ENCODE peak calls at places on chromosomes 3 and 15, in ten cellular contexts. One of them, this sample, is unnamed.

GRCh38 chr3:9826815-9827574 is 16.8 kb downstream of the RPUSD3 start:
- DNase-seq in upper lobe of left lung: no peak
- DNase-seq in HCT116: no peak
- DNase-seq in stomach: no peak
- DNase-seq in A549: peak; percentile 69
- DNase-seq in sigmoid colon: peak; percentile 48
- DNase-seq in heart left ventricle: no peak
- DNase-seq in transverse colon: peak; percentile 25
- DNase-seq in spleen: no peak
- DNase-seq in IMR-90: no peak
- DNase-seq in this sample: no peak

GRCh38 chr3:111472556-111472955 is 69.4 kb upstream of the CD96 start:
- DNase-seq in upper lobe of left lung: no peak
- DNase-seq in HCT116: no peak
- DNase-seq in stomach: no peak
- DNase-seq in A549: no peak
- DNase-seq in sigmoid colon: no peak
- DNase-seq in heart left ventricle: no peak
- DNase-seq in transverse colon: no peak
- DNase-seq in spleen: no peak
- DNase-seq in IMR-90: no peak
- DNase-seq in this sample: no peak

GRCh38 chr15:70504305-70504951 is 258.9 kb downstream of the UACA start:
- DNase-seq in upper lobe of left lung: no peak
- DNase-seq in HCT116: no peak
- DNase-seq in stomach: peak; percentile 47
- DNase-seq in A549: peak; percentile 73
- DNase-seq in sigmoid colon: peak; percentile 83
- DNase-seq in heart left ventricle: peak; percentile 83
- DNase-seq in transverse colon: peak; percentile 65
- DNase-seq in spleen: peak; percentile 92
- DNase-seq in IMR-90: peak; percentile 55
- DNase-seq in this sample: no peak

GRCh38 chr15:58444658-58445332 is 13.0 kb downstream of the LIPC start:
- DNase-seq in upper lobe of left lung: peak; percentile 63
- DNase-seq in HCT116: no peak
- DNase-seq in stomach: no peak
- DNase-seq in A549: no peak
- DNase-seq in sigmoid colon: no peak
- DNase-seq in heart left ventricle: no peak
- DNase-seq in transverse colon: no peak
- DNase-seq in spleen: no peak
- DNase-seq in IMR-90: no peak
- DNase-seq in this sample: no peak

GRCh38 chr3:23776352-23776891 is 29.3 kb upstream of the UBE2E1 start:
- DNase-seq in upper lobe of left lung: no peak
- DNase-seq in HCT116: no peak
- DNase-seq in stomach: no peak
- DNase-seq in A549: no peak
- DNase-seq in sigmoid colon: no peak
- DNase-seq in heart left ventricle: no peak
- DNase-seq in transverse colon: no peak
- DNase-seq in spleen: no peak
- DNase-seq in IMR-90: peak; percentile 81
- DNase-seq in this sample: no peak

GRCh38 chr3:156341324-156341723 is 213.6 kb downstream of the SSR3 start:
- DNase-seq in upper lobe of left lung: no peak
- DNase-seq in HCT116: no peak
- DNase-seq in stomach: no peak
- DNase-seq in A549: no peak
- DNase-seq in sigmoid colon: no peak
- DNase-seq in heart left ventricle: no peak
- DNase-seq in transverse colon: no peak
- DNase-seq in spleen: no peak
- DNase-seq in IMR-90: no peak
- DNase-seq in this sample: no peak

GRCh38 chr3:163491714-163492113 is 1586.6 kb downstream of the SI start:
- DNase-seq in upper lobe of left lung: no peak
- DNase-seq in HCT116: no peak
- DNase-seq in stomach: no peak
- DNase-seq in A549: no peak
- DNase-seq in sigmoid colon: no peak
- DNase-seq in heart left ventricle: no peak
- DNase-seq in transverse colon: no peak
- DNase-seq in spleen: no peak
- DNase-seq in IMR-90: no peak
- DNase-seq in this sample: no peak

GRCh38 chr15:98720577-98720976 is 72.2 kb downstream of the IGF1R start:
- DNase-seq in upper lobe of left lung: no peak
- DNase-seq in HCT116: no peak
- DNase-seq in stomach: no peak
- DNase-seq in A549: no peak
- DNase-seq in sigmoid colon: no peak
- DNase-seq in heart left ventricle: no peak
- DNase-seq in transverse colon: no peak
- DNase-seq in spleen: no peak
- DNase-seq in IMR-90: no peak
- DNase-seq in this sample: no peak

GRCh38 chr3:111616417-111617105 is 21.4 kb upstream of the ZBED2 start:
- DNase-seq in upper lobe of left lung: peak; percentile 33
- DNase-seq in HCT116: no peak
- DNase-seq in stomach: no peak
- DNase-seq in A549: peak; percentile 59
- DNase-seq in sigmoid colon: no peak
- DNase-seq in heart left ventricle: no peak
- DNase-seq in transverse colon: peak; percentile 13
- DNase-seq in spleen: peak; percentile 81
- DNase-seq in IMR-90: peak; percentile 18
- DNase-seq in this sample: no peak

GRCh38 chr15:43184407-43185160 is 619 bp upstream of the CCNDBP1 start:
- DNase-seq in upper lobe of left lung: no peak
- DNase-seq in HCT116: no peak
- DNase-seq in stomach: no peak
- DNase-seq in A549: no peak
- DNase-seq in sigmoid colon: no peak
- DNase-seq in heart left ventricle: no peak
- DNase-seq in transverse colon: no peak
- DNase-seq in spleen: no peak
- DNase-seq in IMR-90: no peak
- DNase-seq in this sample: no peak

GRCh38 chr3:167978071-167978470 is 117.7 kb downstream of the GOLIM4 start:
- DNase-seq in upper lobe of left lung: no peak
- DNase-seq in HCT116: no peak
- DNase-seq in stomach: peak; percentile 76
- DNase-seq in A549: no peak
- DNase-seq in sigmoid colon: no peak
- DNase-seq in heart left ventricle: no peak
- DNase-seq in transverse colon: peak; percentile 74
- DNase-seq in spleen: no peak
- DNase-seq in IMR-90: no peak
- DNase-seq in this sample: peak; percentile 60

GRCh38 chr3:128293930-128294329 is 140.6 kb downstream of the EEFSEC start:
- DNase-seq in upper lobe of left lung: no peak
- DNase-seq in HCT116: no peak
- DNase-seq in stomach: no peak
- DNase-seq in A549: no peak
- DNase-seq in sigmoid colon: no peak
- DNase-seq in heart left ventricle: no peak
- DNase-seq in transverse colon: no peak
- DNase-seq in spleen: no peak
- DNase-seq in IMR-90: no peak
- DNase-seq in this sample: no peak

GRCh38 chr3:31839144-31839917 is 141.7 kb downstream of the OSBPL10 start:
- DNase-seq in upper lobe of left lung: no peak
- DNase-seq in HCT116: no peak
- DNase-seq in stomach: no peak
- DNase-seq in A549: no peak
- DNase-seq in sigmoid colon: no peak
- DNase-seq in heart left ventricle: no peak
- DNase-seq in transverse colon: no peak
- DNase-seq in spleen: no peak
- DNase-seq in IMR-90: peak; percentile 45
- DNase-seq in this sample: no peak

GRCh38 chr15:90126022-90126421 is 23.8 kb upstream of the IDH2 start:
- DNase-seq in upper lobe of left lung: no peak
- DNase-seq in HCT116: no peak
- DNase-seq in stomach: peak; percentile 70
- DNase-seq in A549: peak; percentile 39
- DNase-seq in sigmoid colon: peak; percentile 13
- DNase-seq in heart left ventricle: no peak
- DNase-seq in transverse colon: peak; percentile 37
- DNase-seq in spleen: no peak
- DNase-seq in IMR-90: no peak
- DNase-seq in this sample: no peak

GRCh38 chr15:95857758-95858157 is 472.7 kb upstream of the NR2F2 start:
- DNase-seq in upper lobe of left lung: no peak
- DNase-seq in HCT116: no peak
- DNase-seq in stomach: no peak
- DNase-seq in A549: no peak
- DNase-seq in sigmoid colon: no peak
- DNase-seq in heart left ventricle: no peak
- DNase-seq in transverse colon: no peak
- DNase-seq in spleen: no peak
- DNase-seq in IMR-90: no peak
- DNase-seq in this sample: no peak

DNA sequence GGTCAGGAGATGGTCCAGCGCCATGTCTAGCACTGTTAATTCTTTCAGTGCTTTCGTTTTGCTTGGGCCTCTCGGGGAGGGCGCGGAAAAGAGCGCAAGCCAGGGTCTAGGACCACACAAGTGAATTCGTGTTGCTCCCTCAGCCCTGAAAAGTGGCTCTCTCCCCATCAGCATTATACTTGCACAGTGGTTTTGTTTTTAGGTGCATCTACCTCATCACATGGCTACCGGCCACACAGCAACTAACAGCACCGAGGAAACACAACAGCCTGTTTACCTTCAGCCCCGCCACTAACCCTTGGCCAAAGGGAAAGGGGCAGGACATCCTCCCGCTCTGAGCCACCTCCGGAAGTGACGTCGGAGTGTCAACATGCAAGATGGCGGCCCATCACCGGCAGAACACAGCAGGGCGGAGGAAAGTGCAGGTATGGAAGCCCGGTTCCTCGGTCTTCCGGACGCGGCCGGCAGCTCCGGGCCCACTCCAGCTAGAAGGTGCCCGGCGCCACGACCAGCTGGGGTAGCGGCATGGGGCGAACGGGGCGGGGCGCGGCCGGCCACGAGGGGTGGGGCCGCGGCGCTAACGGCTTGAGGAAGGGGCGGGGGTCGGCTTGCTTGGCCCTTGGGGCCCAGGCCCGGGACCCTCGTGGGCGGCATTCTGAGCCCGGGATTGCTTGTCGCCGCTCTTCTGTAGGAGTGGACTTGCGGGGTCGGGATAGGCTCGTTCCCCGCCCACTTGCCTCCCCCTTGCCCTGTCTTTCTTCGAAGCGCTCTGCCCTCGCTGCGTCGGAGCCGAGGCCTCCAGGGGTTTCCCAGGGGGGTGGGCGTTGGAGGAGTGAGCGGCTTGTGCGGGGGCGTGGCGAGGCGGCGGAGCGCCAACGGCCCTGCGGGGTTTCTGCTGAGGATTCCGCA is at the start of the genes SCN11A and WDR48:
- DNase-seq in upper lobe of left lung: peak; percentile 91
- DNase-seq in HCT116: peak; percentile 76
- DNase-seq in stomach: peak; percentile 96
- DNase-seq in A549: peak; percentile 92
- DNase-seq in sigmoid colon: peak; percentile 97
- DNase-seq in heart left ventricle: peak; percentile 95
- DNase-seq in transverse colon: peak; percentile 96
- DNase-seq in spleen: peak; percentile 99
- DNase-seq in IMR-90: peak; percentile 88
- DNase-seq in this sample: peak; percentile 95
- TF ChIP-seq POLR2A in upper lobe of left lung: peak; percentile 87
- TF ChIP-seq POLR2A in HCT116: peak; percentile 84
- TF ChIP-seq POLR2A in stomach: no peak
- TF ChIP-seq POLR2A in A549: peak; percentile 85
- TF ChIP-seq POLR2A in sigmoid colon: peak; percentile 83
- TF ChIP-seq POLR2A in heart left ventricle: peak; percentile 87
- TF ChIP-seq POLR2A in transverse colon: peak; percentile 92
- TF ChIP-seq POLR2A in spleen: peak; percentile 93
- TF ChIP-seq POLR2A in IMR-90: peak; percentile 79
- TF ChIP-seq POLR2A in this sample: peak; percentile 81

GRCh38 chr3:14423197-14423743 is 20.9 kb downstream of the SLC6A6 start:
- DNase-seq in upper lobe of left lung: no peak
- DNase-seq in HCT116: no peak
- DNase-seq in stomach: peak; percentile 84
- DNase-seq in A549: peak; percentile 59
- DNase-seq in sigmoid colon: no peak
- DNase-seq in heart left ventricle: no peak
- DNase-seq in transverse colon: peak; percentile 58
- DNase-seq in spleen: no peak
- DNase-seq in IMR-90: no peak
- DNase-seq in this sample: peak; percentile 48
- H3K4me1 ChIP-seq in upper lobe of left lung: peaks cover 100% of the 10 kb centered on the region
- H3K4me1 ChIP-seq in HCT116: no peaks in the 10 kb centered on the region
- H3K4me1 ChIP-seq in stomach: peaks cover 45% of the 10 kb centered on the region
- H3K4me1 ChIP-seq in A549: peaks cover 80% of the 10 kb centered on the region
- H3K4me1 ChIP-seq in sigmoid colon: no peaks in the 10 kb centered on the region
- H3K4me1 ChIP-seq in heart left ventricle: peaks cover 36% of the 10 kb centered on the region
- H3K4me1 ChIP-seq in transverse colon: peaks cover 8% of the 10 kb centered on the region
- H3K4me1 ChIP-seq in spleen: peaks cover 97% of the 10 kb centered on the region
- H3K4me1 ChIP-seq in IMR-90: peaks cover 41% of the 10 kb centered on the region
- H3K4me1 ChIP-seq in this sample: no peaks in the 10 kb centered on the region

DNA sequence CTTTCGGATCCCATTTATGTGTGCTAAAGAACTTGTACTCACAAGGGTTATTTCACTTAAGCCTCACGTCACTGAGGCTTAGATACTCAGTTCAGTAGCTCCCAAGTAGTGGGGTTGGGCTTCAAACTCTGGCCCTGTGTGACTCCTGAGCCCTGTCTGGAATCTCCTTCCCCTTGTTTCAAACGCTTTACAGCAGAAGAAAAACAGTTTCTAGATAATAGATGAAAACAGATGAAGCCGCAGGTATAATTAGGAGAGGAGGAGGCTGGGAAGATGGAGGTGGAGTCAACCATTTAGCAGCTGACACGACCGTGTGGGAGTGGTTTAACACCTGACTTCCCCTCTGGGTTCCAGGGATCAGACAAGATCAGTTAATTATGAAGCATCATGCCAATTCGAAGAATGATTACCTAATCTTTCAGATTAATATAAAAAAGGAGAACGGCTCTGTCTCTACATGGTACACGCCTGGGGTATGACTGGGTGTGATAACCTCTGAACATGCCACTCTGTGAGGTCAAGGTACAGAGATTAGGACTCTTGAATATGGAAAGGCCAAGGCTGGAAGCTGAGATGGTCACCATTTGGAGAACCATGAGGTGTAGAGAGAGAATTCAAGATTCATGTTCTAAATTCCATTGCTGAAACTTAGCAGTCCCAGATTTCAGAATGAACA is 31.1 kb downstream of the TPM1 start:
- DNase-seq in upper lobe of left lung: no peak
- DNase-seq in HCT116: no peak
- DNase-seq in stomach: no peak
- DNase-seq in A549: peak; percentile 53
- DNase-seq in sigmoid colon: no peak
- DNase-seq in heart left ventricle: no peak
- DNase-seq in transverse colon: no peak
- DNase-seq in spleen: no peak
- DNase-seq in IMR-90: no peak
- DNase-seq in this sample: no peak
- H3K27ac ChIP-seq in upper lobe of left lung: no peak overlapping the region
- H3K27ac ChIP-seq in HCT116: no peak overlapping the region
- H3K27ac ChIP-seq in stomach: no peak overlapping the region
- H3K27ac ChIP-seq in A549: peak overlapping the region; percentile 3
- H3K27ac ChIP-seq in sigmoid colon: peak overlapping the region; percentile 73
- H3K27ac ChIP-seq in heart left ventricle: no peak overlapping the region
- H3K27ac ChIP-seq in transverse colon: peak overlapping the region; percentile 51
- H3K27ac ChIP-seq in spleen: no peak overlapping the region
- H3K27ac ChIP-seq in IMR-90: no peak overlapping the region
- H3K27ac ChIP-seq in this sample: no peak overlapping the region

GRCh38 chr15:92803852-92804609 is 96.1 kb upstream of the CHD2 start:
- DNase-seq in upper lobe of left lung: no peak
- DNase-seq in HCT116: peak; percentile 99
- DNase-seq in stomach: peak; percentile 60
- DNase-seq in A549: peak; percentile 100
- DNase-seq in sigmoid colon: peak; percentile 92
- DNase-seq in heart left ventricle: no peak
- DNase-seq in transverse colon: peak; percentile 79
- DNase-seq in spleen: peak; percentile 83
- DNase-seq in IMR-90: peak; percentile 100
- DNase-seq in this sample: peak; percentile 71
- TF ChIP-seq POLR2A in upper lobe of left lung: no peak
- TF ChIP-seq POLR2A in HCT116: no peak
- TF ChIP-seq POLR2A in stomach: no peak
- TF ChIP-seq POLR2A in A549: no peak
- TF ChIP-seq POLR2A in sigmoid colon: no peak
- TF ChIP-seq POLR2A in heart left ventricle: peak; percentile 23
- TF ChIP-seq POLR2A in transverse colon: peak; percentile 22
- TF ChIP-seq POLR2A in spleen: no peak
- TF ChIP-seq POLR2A in IMR-90: peak; percentile 53
- TF ChIP-seq POLR2A in this sample: peak; percentile 35